ENCODE peak calls at places on chromosomes 13 and 19, in four cellular contexts. L is HTR-8/SVneo; P is stimulated activated CD8-positive, alpha-beta memory T cell treated with anti-CD3 and anti-CD28 coated beads, Interleukin-2, amount 100 ng/mL, for 1 hour; T is stimulated activated CD4-positive, alpha-beta T cell treated with anti-CD3 and anti-CD28 coated beads, TNF-alpha, amount 100 ng/mL, for 4 hours. O is an unnamed sample.
A peak's percentile ranks its signal among the peaks of the same experiment; 100 is the strongest.

GRCh38 chr19:1856698-1857603 is 6.4 kb downstream of the KLF16 start:
- DNase-seq in T (no peak), P (no peak), L (no peak), O (no peak)

GRCh38 chr19:46124638-46125115 is at the start of gene IGFL3:
- DNase-seq in L (no peak), T (no peak), P (no peak), O (no peak)

GRCh38 chr13:99689955-99690354 is 188.7 kb downstream of the TM9SF2 start:
- DNase-seq in P (no peak), T (no peak), L (no peak), O (no peak)

GRCh38 chr19:33241530-33242101 is 16.0 kb upstream of the SLC7A10 start:
- DNase-seq in T (peak; percentile 18), P (no peak), L (no peak), O (peak; percentile 18)

GRCh38 chr19:12260236-12260635 is 34.4 kb downstream of the ZNF44 start:
- DNase-seq in P (no peak), T (no peak), L (no peak), O (no peak)

GRCh38 chr13:43171489-43171888 is 148.1 kb downstream of the DNAJC15 start:
- DNase-seq in P (no peak), T (no peak), L (no peak), O (no peak)

GRCh38 chr19:31448221-31448657 is 99.0 kb upstream of the TSHZ3 start:
- DNase-seq in L (peak; percentile 45), P (no peak), T (no peak), O (no peak)

GRCh38 chr13:21344662-21345176 is 114.4 kb downstream of the ZDHHC20 start:
- DNase-seq in P (no peak), T (no peak), L (no peak), O (no peak)

GRCh38 chr19:5215431-5215830 is 125.2 kb downstream of the PTPRS start:
- DNase-seq in L (no peak), P (no peak), T (no peak), O (no peak)